ENCODE peak calls at places on chromosomes 16 and 17, in six cellular contexts. O is amniotic epithelial cell; Q is NCI-H1092 treated with DMSO at 0.1 percent for 48 hours; B is NCI-H2081; Z is activated naive CD4-positive, alpha-beta T cell treated with anti-CD3 and anti-CD28 coated beads, Interleukin-2, amount 50 U/mL, for 16 hours; F is heart left ventricle. A is an unnamed sample.

GRCh38 chr16:30934827-30935557 is 11.6 kb downstream of the FBXL19 start:
- DNase-seq in B (peak), Q (peak), Z (no peak), F (no peak), O (peak), A (no peak)

GRCh38 chr17:50056961-50057330 is 1.0 kb downstream of the ITGA3 start:
- DNase-seq in F (no peak), B (no peak), Q (no peak), O (peak), Z (no peak), A (no peak)

GRCh38 chr16:77157773-77158172 is 33.2 kb upstream of the MON1B start:
- DNase-seq in O (peak), B (no peak), Q (no peak), F (no peak), Z (no peak), A (no peak)

GRCh38 chr16:67563708-67564468 is 1.6 kb downstream of the CTCF start:
- DNase-seq in B (peak), Q (peak), F (no peak), Z (peak), O (peak), A (no peak)

GRCh38 chr16:76193851-76194620 is 83.2 kb upstream of the CNTNAP4 start:
- DNase-seq in F (no peak), O (peak), Z (no peak), B (no peak), Q (no peak), A (no peak)

GRCh38 chr17:83086197-83086880 is 6.9 kb downstream of the METRNL start:
- DNase-seq in F (no peak), Q (no peak), O (peak), B (no peak), Z (no peak), A (no peak)

GRCh38 chr17:11807606-11808005 is 189.7 kb downstream of the ZNF18 start:
- DNase-seq in O (no peak), Z (no peak), B (no peak), Q (no peak), F (no peak), A (no peak)

GRCh38 chr16:16118337-16118736 is 105.0 kb downstream of the ABCC6 start:
- DNase-seq in F (no peak), O (peak), Q (no peak), Z (no peak), B (no peak), A (no peak)

GRCh38 chr16:69432069-69432468 is 7.7 kb downstream of the CYB5B start:
- DNase-seq in B (no peak), Z (no peak), F (no peak), O (no peak), Q (no peak), A (no peak)

A was measured in vagina.